ENCODE peak calls at places on chromosomes 11 and 22, in five cellular contexts. S, L, C, K and D are unnamed samples.

GRCh38 chr11:64661146-64661545 is 61.9 kb downstream of the NRXN2 start:
- ATAC-seq in S (no peak), L (peak), C (peak), K (no peak), D (no peak)

GRCh38 chr11:133981156-133981555 is 24.4 kb upstream of the IGSF9B start:
- ATAC-seq in S (no peak), L (peak), C (peak), K (no peak), D (no peak)

GRCh38 chr22:40620464-40621046 is 16.0 kb downstream of the MRTFA start:
- ATAC-seq in S (no peak), L (peak), C (no peak), K (no peak), D (no peak)

GRCh38 chr11:17142450-17142849 is 65.0 kb upstream of the RPS13 start:
- ATAC-seq in S (no peak), L (no peak), C (no peak), K (no peak), D (no peak)

GRCh38 chr11:131284041-131284440 is 86.4 kb upstream of the NTM start:
- ATAC-seq in S (no peak), L (no peak), C (no peak), K (peak), D (no peak)

GRCh38 chr11:43367382-43368178 is 8.9 kb downstream of the TTC17 start:
- ATAC-seq in S (no peak), L (no peak), C (no peak), K (no peak), D (peak)

GRCh38 chr22:36873614-36874308 is 13.0 kb downstream of the NCF4 start:
- ATAC-seq in S (peak), L (peak), C (peak), K (peak), D (peak)

GRCh38 chr11:16001899-16002426 is 354.4 kb downstream of the SOX6 start:
- ATAC-seq in S (no peak), L (peak), C (peak), K (peak), D (no peak)

GRCh38 chr22:39647836-39648500 is 77.4 kb downstream of the CACNA1I start:
- ATAC-seq in S (no peak), L (no peak), C (no peak), K (no peak), D (no peak)

GRCh38 chr11:68014966-68015447 is 4.9 kb downstream of the ALDH3B1 start:
- ATAC-seq in S (no peak), L (no peak), C (no peak), K (no peak), D (no peak)

GRCh38 chr22:40834628-40835027 is 15.5 kb upstream of the SLC25A17 start:
- ATAC-seq in S (no peak), L (no peak), C (no peak), K (no peak), D (no peak)

GRCh38 chr11:995752-996420 is 40.6 kb downstream of the MUC6 start:
- ATAC-seq in S (no peak), L (peak), C (no peak), K (no peak), D (peak)

GRCh38 chr11:95359323-95359656 is 128.3 kb upstream of the SESN3 start:
- ATAC-seq in S (no peak), L (no peak), C (peak), K (no peak), D (no peak)

GRCh38 chr11:10351768-10352641 is 47.1 kb downstream of the ADM start:
- ATAC-seq in S (no peak), L (peak), C (peak), K (peak), D (peak)

GRCh38 chr11:12402027-12402426 is 24.7 kb downstream of the PARVA start:
- ATAC-seq in S (no peak), L (no peak), C (no peak), K (peak), D (no peak)